ENCODE peak calls at places on chromosomes 7 and 10, in four cellular contexts. D, A, J and H are unnamed samples.

GRCh38 chr10:16891375-16892313 is 74.4 kb upstream of the RSU1 start:
- DNase-seq in D (no peak), J (no peak), A (peak; percentile 72), H (no peak)

GRCh38 chr7:131840291-131840690 is 283.9 kb upstream of the PODXL start:
- DNase-seq in J (no peak), A (no peak), D (no peak), H (no peak)

GRCh38 chr10:58967551-58968418 is 208.7 kb upstream of the PHYHIPL start:
- DNase-seq in A (peak; percentile 23), D (peak; percentile 23), J (peak; percentile 80), H (no peak)

GRCh38 chr10:506451-507354 is 182.8 kb downstream of the DIP2C start:
- DNase-seq in J (no peak), A (no peak), D (no peak), H (no peak)

GRCh38 chr10:122648599-122649428 is 50.8 kb downstream of the C10orf120 start:
- DNase-seq in J (peak; percentile 60), D (peak; percentile 75), A (peak; percentile 57), H (no peak)

GRCh38 chr7:32062150-32062549 is 8.1 kb downstream of the PDE1C start:
- DNase-seq in A (peak; percentile 36), J (no peak), D (peak; percentile 71), H (no peak)

GRCh38 chr7:17304926-17305325 is 6.5 kb downstream of the AHR start:
- DNase-seq in D (no peak), A (no peak), J (no peak), H (peak; percentile 63)

GRCh38 chr10:97179731-97180366 is 5.9 kb downstream of the SLIT1 start:
- DNase-seq in J (peak; percentile 38), D (no peak), A (peak; percentile 38), H (no peak)

GRCh38 chr7:69295971-69296370 is 302.3 kb upstream of the AUTS2 start:
- DNase-seq in D (no peak), J (no peak), A (no peak), H (no peak)